ENCODE peak calls at places on chromosomes 7 and 10, in nine cellular contexts. One of them, this sample, is unnamed.
A peak's percentile ranks its signal among the peaks of the same experiment; 100 is the strongest.

GRCh38 chr10:2111936-2112335 is 374.6 kb upstream of the ADARB2 start:
- DNase-seq in activated T-cell treated with anti-CD3 and anti-CD28 coated beads for 48 hours: no peak
- DNase-seq in adrenal gland: no peak
- DNase-seq in activated gamma-delta T cell: no peak
- DNase-seq in H4: peak; percentile 65
- DNase-seq in natural killer cell: no peak
- DNase-seq in NCI-H446 treated with DMSO at 0.1 percent for 48 hours: no peak
- DNase-seq in amniotic epithelial cell: no peak
- DNase-seq in H7: no peak
- DNase-seq in this sample: no peak

GRCh38 chr10:38143587-38143986 is 49.5 kb downstream of the ZNF37A start:
- DNase-seq in amniotic epithelial cell: peak; percentile 18
- DNase-seq in H4: no peak
- DNase-seq in activated T-cell treated with anti-CD3 and anti-CD28 coated beads for 48 hours: no peak
- DNase-seq in natural killer cell: no peak
- DNase-seq in H7: no peak
- DNase-seq in adrenal gland: no peak
- DNase-seq in NCI-H446 treated with DMSO at 0.1 percent for 48 hours: no peak
- DNase-seq in activated gamma-delta T cell: no peak
- DNase-seq in this sample: no peak

GRCh38 chr7:158560386-158560785 is 27.2 kb downstream of the PTPRN2 start:
- DNase-seq in NCI-H446 treated with DMSO at 0.1 percent for 48 hours: no peak
- DNase-seq in adrenal gland: no peak
- DNase-seq in activated T-cell treated with anti-CD3 and anti-CD28 coated beads for 48 hours: no peak
- DNase-seq in activated gamma-delta T cell: no peak
- DNase-seq in H4: no peak
- DNase-seq in H7: no peak
- DNase-seq in natural killer cell: no peak
- DNase-seq in amniotic epithelial cell: no peak
- DNase-seq in this sample: no peak

GRCh38 chr10:70323143-70323696 is 39.4 kb upstream of the NPFFR1 start:
- DNase-seq in adrenal gland: no peak
- DNase-seq in amniotic epithelial cell: no peak
- DNase-seq in activated T-cell treated with anti-CD3 and anti-CD28 coated beads for 48 hours: no peak
- DNase-seq in activated gamma-delta T cell: no peak
- DNase-seq in natural killer cell: no peak
- DNase-seq in H4: no peak
- DNase-seq in NCI-H446 treated with DMSO at 0.1 percent for 48 hours: no peak
- DNase-seq in H7: no peak
- DNase-seq in this sample: no peak

GRCh38 chr7:102180727-102181126 is 105.9 kb upstream of the SH2B2 start:
- DNase-seq in activated T-cell treated with anti-CD3 and anti-CD28 coated beads for 48 hours: no peak
- DNase-seq in adrenal gland: no peak
- DNase-seq in NCI-H446 treated with DMSO at 0.1 percent for 48 hours: no peak
- DNase-seq in natural killer cell: no peak
- DNase-seq in H4: no peak
- DNase-seq in H7: no peak
- DNase-seq in activated gamma-delta T cell: no peak
- DNase-seq in amniotic epithelial cell: no peak
- DNase-seq in this sample: no peak

GRCh38 chr7:143375298-143376034 is 5.7 kb upstream of the ZYX start:
- DNase-seq in H7: no peak
- DNase-seq in amniotic epithelial cell: no peak
- DNase-seq in natural killer cell: peak; percentile 48
- DNase-seq in H4: no peak
- DNase-seq in activated T-cell treated with anti-CD3 and anti-CD28 coated beads for 48 hours: no peak
- DNase-seq in NCI-H446 treated with DMSO at 0.1 percent for 48 hours: no peak
- DNase-seq in activated gamma-delta T cell: no peak
- DNase-seq in adrenal gland: no peak
- DNase-seq in this sample: no peak

GRCh38 chr10:117135026-117135372 is 3.1 kb downstream of the VAX1 start:
- DNase-seq in adrenal gland: no peak
- DNase-seq in activated T-cell treated with anti-CD3 and anti-CD28 coated beads for 48 hours: no peak
- DNase-seq in H4: no peak
- DNase-seq in activated gamma-delta T cell: no peak
- DNase-seq in NCI-H446 treated with DMSO at 0.1 percent for 48 hours: no peak
- DNase-seq in natural killer cell: no peak
- DNase-seq in H7: no peak
- DNase-seq in amniotic epithelial cell: no peak
- DNase-seq in this sample: no peak

GRCh38 chr7:138316421-138317043 is 143.5 kb upstream of the TRIM24 start:
- DNase-seq in natural killer cell: no peak
- DNase-seq in H7: no peak
- DNase-seq in activated T-cell treated with anti-CD3 and anti-CD28 coated beads for 48 hours: no peak
- DNase-seq in activated gamma-delta T cell: no peak
- DNase-seq in H4: no peak
- DNase-seq in NCI-H446 treated with DMSO at 0.1 percent for 48 hours: no peak
- DNase-seq in adrenal gland: no peak
- DNase-seq in amniotic epithelial cell: no peak
- DNase-seq in this sample: no peak

GRCh38 chr10:17023386-17024298 is 106.0 kb downstream of the CUBN start:
- DNase-seq in activated gamma-delta T cell: no peak
- DNase-seq in H4: peak; percentile 94
- DNase-seq in activated T-cell treated with anti-CD3 and anti-CD28 coated beads for 48 hours: peak; percentile 50
- DNase-seq in amniotic epithelial cell: peak; percentile 98
- DNase-seq in adrenal gland: peak; percentile 69
- DNase-seq in H7: no peak
- DNase-seq in natural killer cell: peak; percentile 57
- DNase-seq in NCI-H446 treated with DMSO at 0.1 percent for 48 hours: no peak
- DNase-seq in this sample: no peak

This sample was measured in NCI-H2029 treated with DMSO at 0.1 percent for 48 hours.